ENCODE peak calls at places on chromosome 15, in six cellular contexts. W is brain microvascular endothelial cell, X is neuronal stem cell, C is foreskin fibroblast, Z is body of pancreas, A is fibroblast of the aortic adventitia. D is an unnamed sample.
A peak's percentile ranks its signal among the peaks of the same experiment; 100 is the strongest.

GRCh38 chr15:29935296-29936020 is 113.2 kb upstream of the TJP1 start:
- DNase-seq in W (no peak), X (no peak), C (peak; percentile 56), Z (no peak), A (no peak), D (no peak)

GRCh38 chr15:80317389-80318169 is 65.6 kb upstream of the CTXND1 start:
- DNase-seq in W (peak; percentile 69), X (no peak), C (peak; percentile 93), Z (no peak), A (peak; percentile 83), D (no peak)

GRCh38 chr15:90774731-90775521 is 57.8 kb downstream of the BLM start:
- DNase-seq in W (peak; percentile 64), X (no peak), C (peak; percentile 69), Z (no peak), A (peak; percentile 62), D (no peak)

GRCh38 chr15:32784571-32784970 is 66.8 kb downstream of the GREM1 start:
- DNase-seq in W (no peak), X (no peak), C (peak; percentile 30), Z (no peak), A (peak; percentile 22), D (no peak)

GRCh38 chr15:101258238-101259144 is 6.6 kb upstream of the CHSY1 start:
- DNase-seq in W (peak; percentile 66), X (no peak), C (peak; percentile 88), Z (peak; percentile 73), A (peak; percentile 89), D (peak; percentile 75)

GRCh38 chr15:51280838-51281237 is 57.6 kb downstream of the CYP19A1 start:
- DNase-seq in W (no peak), X (no peak), C (no peak), Z (no peak), A (no peak), D (no peak)

GRCh38 chr15:26038693-26039092 is 175.6 kb upstream of the ATP10A start:
- DNase-seq in W (no peak), X (no peak), C (no peak), Z (no peak), A (no peak), D (no peak)

GRCh38 chr15:69342460-69343076 is 43.9 kb downstream of the PAQR5 start:
- DNase-seq in W (no peak), X (no peak), C (no peak), Z (no peak), A (no peak), D (no peak)

GRCh38 chr15:50552238-50552637 is 5.8 kb upstream of the USP50 start:
- DNase-seq in W (no peak), X (no peak), C (no peak), Z (no peak), A (no peak), D (no peak)

GRCh38 chr15:34578283-34578674 is 5.2 kb downstream of the GOLGA8B start:
- DNase-seq in W (no peak), X (no peak), C (no peak), Z (no peak), A (no peak), D (no peak)

GRCh38 chr15:40873625-40874561 is at the start of gene RHOV:
- DNase-seq in W (peak; percentile 29), X (peak; percentile 48), C (peak; percentile 71), Z (peak; percentile 92), A (no peak), D (peak; percentile 36)

GRCh38 chr15:90581771-90582471 is 52.2 kb downstream of the CRTC3 start:
- DNase-seq in W (no peak), X (no peak), C (no peak), Z (no peak), A (no peak), D (no peak)

GRCh38 chr15:68774521-68775293 is 46.0 kb downstream of the ANP32A start:
- DNase-seq in W (no peak), X (no peak), C (peak; percentile 57), Z (no peak), A (peak; percentile 86), D (peak; percentile 60)

GRCh38 chr15:82051664-82052063 is 5.8 kb upstream of the MEX3B start:
- DNase-seq in W (peak; percentile 22), X (no peak), C (no peak), Z (no peak), A (peak; percentile 38), D (peak; percentile 51)

GRCh38 chr15:91140561-91140960 is 40.5 kb downstream of the SV2B start:
- DNase-seq in W (no peak), X (no peak), C (no peak), Z (no peak), A (no peak), D (no peak)

GRCh38 chr15:60573936-60574335 is 95.0 kb upstream of the ICE2 start:
- DNase-seq in W (no peak), X (no peak), C (no peak), Z (no peak), A (no peak), D (no peak)

GRCh38 chr15:26667222-26667988 is 105.5 kb downstream of the GABRB3 start:
- DNase-seq in W (no peak), X (no peak), C (no peak), Z (peak; percentile 55), A (no peak), D (peak; percentile 5)

GRCh38 chr15:93141373-93141790 is 52.4 kb upstream of the RGMA start:
- DNase-seq in W (no peak), X (no peak), C (no peak), Z (no peak), A (no peak), D (no peak)

GRCh38 chr15:93135997-93136397 is 47.0 kb upstream of the RGMA start:
- DNase-seq in W (no peak), X (no peak), C (no peak), Z (no peak), A (no peak), D (no peak)

GRCh38 chr15:93138681-93139080 is 49.7 kb upstream of the RGMA start:
- DNase-seq in W (no peak), X (no peak), C (no peak), Z (no peak), A (no peak), D (no peak)

GRCh38 chr15:93143186-93143585 is 54.2 kb upstream of the RGMA start:
- DNase-seq in W (no peak), X (no peak), C (no peak), Z (no peak), A (no peak), D (no peak)

GRCh38 chr15:93139436-93139835 is 50.4 kb upstream of the RGMA start:
- DNase-seq in W (no peak), X (no peak), C (no peak), Z (no peak), A (no peak), D (no peak)
- H3K4me3 ChIP-seq in W (no peak overlapping the region), X (no peak overlapping the region), C (no peak overlapping the region), Z (no peak overlapping the region), A (no peak overlapping the region), D (no peak overlapping the region)

GRCh38 chr15:37094542-37095196 is 5.7 kb downstream of the MEIS2 start:
- DNase-seq in W (no peak), X (peak; percentile 30), C (peak; percentile 23), Z (no peak), A (peak; percentile 82), D (no peak)
- H3K4me3 ChIP-seq in W (peak overlapping the region; percentile 94), X (no peak overlapping the region), C (peak overlapping the region; percentile 95), Z (no peak overlapping the region), A (peak overlapping the region; percentile 94), D (peak overlapping the region; percentile 83)

DNA sequence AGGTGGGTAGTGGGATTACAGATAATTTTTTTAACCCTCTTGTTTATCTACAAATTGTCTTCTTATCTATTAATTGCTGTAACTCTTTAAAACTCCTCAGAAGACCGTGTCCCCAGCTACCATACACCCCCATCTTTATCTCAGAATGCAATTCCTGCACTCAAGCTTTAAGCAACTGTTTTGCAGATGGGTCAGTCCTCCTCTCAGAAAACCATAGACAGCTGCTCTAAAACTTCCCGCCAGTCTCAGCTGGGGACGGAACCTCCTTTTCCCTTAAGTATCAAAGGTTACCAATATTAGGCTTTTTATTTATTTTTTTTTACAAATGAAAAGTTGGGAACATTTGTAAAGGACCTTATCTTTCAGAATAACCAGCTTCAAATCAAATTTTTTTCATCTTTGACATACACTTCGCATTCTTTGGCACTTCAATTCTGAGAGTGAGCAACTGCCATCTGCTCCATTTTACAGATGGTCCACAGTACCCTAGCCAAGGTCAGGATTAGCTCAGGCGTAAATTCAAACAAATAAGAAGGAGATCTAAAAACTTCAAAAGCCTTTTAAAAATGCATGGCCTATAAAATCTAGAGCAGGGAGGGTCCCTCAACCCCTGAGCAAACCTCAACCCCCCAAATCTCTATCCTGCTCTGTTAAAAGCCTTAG is 1.2 kb downstream of the GATM start:
- DNase-seq in W (no peak), X (no peak), C (no peak), Z (no peak), A (no peak), D (no peak)
- H3K4me3 ChIP-seq in W (no peak overlapping the region), X (peak overlapping the region; percentile 50), C (no peak overlapping the region), Z (peak overlapping the region; percentile 64), A (no peak overlapping the region), D (peak overlapping the region; percentile 70)

DNA sequence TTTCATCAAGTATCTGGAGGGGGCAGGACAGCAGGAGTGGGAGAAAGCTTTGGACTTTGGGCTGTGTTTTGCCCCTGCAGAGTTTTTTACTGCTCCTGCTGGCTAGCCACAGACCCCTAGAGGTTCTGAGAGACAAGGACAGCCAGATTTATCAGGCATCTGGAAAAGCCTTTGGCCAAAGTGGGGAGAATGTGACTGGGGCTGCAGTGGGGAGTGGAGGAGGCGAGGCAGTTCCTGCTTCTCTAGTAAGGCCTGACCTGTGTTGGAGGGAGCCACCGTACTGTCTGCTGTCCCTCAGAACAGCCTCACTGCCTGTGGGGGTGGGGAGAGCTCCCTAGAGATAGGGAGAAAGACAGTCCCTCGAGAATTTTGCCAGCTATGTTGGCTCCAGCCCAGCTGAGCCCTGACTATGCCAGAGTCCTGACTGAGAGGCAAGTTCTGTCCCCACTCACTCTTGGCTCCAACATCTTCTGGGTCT is 2.2 kb downstream of the ALPK3 start:
- DNase-seq in W (no peak), X (no peak), C (no peak), Z (peak; percentile 42), A (no peak), D (peak; percentile 72)
- H3K4me3 ChIP-seq in W (no peak overlapping the region), X (no peak overlapping the region), C (no peak overlapping the region), Z (no peak overlapping the region), A (no peak overlapping the region), D (peak overlapping the region; percentile 63)

DNA sequence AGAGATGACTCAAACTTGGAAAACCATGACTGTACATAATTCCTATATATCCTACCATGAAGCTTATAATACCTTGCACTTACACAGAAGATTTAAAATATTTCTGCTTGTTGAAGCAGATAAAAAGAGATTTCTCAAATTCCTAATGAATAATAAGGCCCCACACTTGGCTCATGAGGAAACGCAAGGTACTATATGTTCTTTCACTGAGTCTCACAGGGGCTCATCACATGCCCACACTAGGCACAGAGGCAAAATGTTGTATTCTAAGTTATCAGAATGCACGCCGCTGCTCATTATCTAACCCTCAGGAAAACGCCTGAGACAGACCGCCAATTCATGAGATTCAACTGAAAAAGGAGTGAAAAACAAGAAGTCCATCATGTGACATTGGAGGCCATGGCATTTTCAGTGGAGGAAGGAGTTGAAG is 5.6 kb downstream of the MYO1E start:
- DNase-seq in W (no peak), X (no peak), C (no peak), Z (no peak), A (peak; percentile 33), D (no peak)
- H3K4me3 ChIP-seq in W (no peak overlapping the region), X (no peak overlapping the region), C (no peak overlapping the region), Z (no peak overlapping the region), A (no peak overlapping the region), D (no peak overlapping the region)

D was measured in heart right ventricle.